ENCODE peak calls at places on chromosomes 3 and 15, in five cellular contexts. N is ovary, E is fibroblast of lung, B is transverse colon, R is PC-3. L is an unnamed sample.
A peak's percentile ranks its signal among the peaks of the same experiment; 100 is the strongest.

GRCh38 chr3:193732391-193732790 is 139.4 kb downstream of the OPA1 start:
- DNase-seq in B (no peak), E (peak; percentile 66), R (peak; percentile 90), N (no peak), L (no peak)

GRCh38 chr15:33211409-33211808 is 16.9 kb upstream of the FMN1 start:
- DNase-seq in N (no peak), R (no peak), B (peak; percentile 31), E (peak; percentile 44), L (no peak)

GRCh38 chr3:180680097-180680430 is 775 bp upstream of the CCDC39 start:
- DNase-seq in R (no peak), E (peak; percentile 49), N (peak; percentile 25), B (peak; percentile 8), L (peak; percentile 38)

GRCh38 chr15:21260966-21261395 is 179.3 kb downstream of the POTEB3 start:
- DNase-seq in E (no peak), B (no peak), R (peak; percentile 1), N (no peak), L (no peak)

GRCh38 chr3:177977381-177978158 is 558.7 kb upstream of the KCNMB2 start:
- DNase-seq in B (no peak), R (peak; percentile 83), E (peak; percentile 88), N (no peak), L (no peak)

GRCh38 chr15:80405554-80405850 is 1.3 kb downstream of the ARNT2 start:
- DNase-seq in E (no peak), R (no peak), N (no peak), B (no peak), L (no peak)

GRCh38 chr3:182389041-182389815 is 404.1 kb upstream of the ATP11B start:
- DNase-seq in B (no peak), R (peak; percentile 81), N (no peak), E (no peak), L (no peak)

GRCh38 chr15:39925112-39925830 is 5.2 kb upstream of the GPR176 start:
- DNase-seq in B (no peak), R (peak; percentile 68), E (peak; percentile 28), N (no peak), L (no peak)

GRCh38 chr3:155334215-155334896 is 40.9 kb upstream of the STRIT1 start:
- DNase-seq in B (no peak), E (no peak), N (no peak), R (no peak), L (no peak)

GRCh38 chr3:139388961-139389551 is 391 bp downstream of the COPB2 start:
- DNase-seq in R (no peak), E (no peak), B (no peak), N (no peak), L (peak; percentile 24)

GRCh38 chr3:196604548-196604947 is 34.9 kb upstream of the NRROS start:
- DNase-seq in N (no peak), B (peak; percentile 23), E (no peak), R (no peak), L (peak; percentile 48)

GRCh38 chr3:34298668-34299067 is 500.2 kb downstream of the PDCD6IP start:
- DNase-seq in R (no peak), E (no peak), N (no peak), B (no peak), L (no peak)

GRCh38 chr3:165504554-165504953 is 308.4 kb upstream of the SLITRK3 start:
- DNase-seq in B (no peak), E (no peak), N (no peak), R (no peak), L (no peak)

GRCh38 chr3:153291052-153291689 is 129.1 kb downstream of the RAP2B start:
- DNase-seq in E (peak; percentile 38), N (no peak), B (no peak), R (peak; percentile 69), L (peak; percentile 24)

GRCh38 chr3:116350119-116350733 is 95.1 kb downstream of the LSAMP start:
- DNase-seq in B (no peak), N (no peak), R (no peak), E (no peak), L (no peak)

GRCh38 chr3:37458162-37458895 is 283.9 kb upstream of the LRRFIP2 start:
- DNase-seq in E (no peak), N (peak; percentile 53), R (no peak), B (no peak), L (no peak)

GRCh38 chr3:123025642-123026521 is 1.7 kb downstream of the SEMA5B start:
- DNase-seq in R (no peak), N (peak; percentile 27), B (no peak), E (no peak), L (no peak)

GRCh38 chr15:90106522-90107117 is 4.4 kb upstream of the IDH2 start:
- DNase-seq in R (peak; percentile 75), B (no peak), E (no peak), N (no peak), L (no peak)

DNA sequence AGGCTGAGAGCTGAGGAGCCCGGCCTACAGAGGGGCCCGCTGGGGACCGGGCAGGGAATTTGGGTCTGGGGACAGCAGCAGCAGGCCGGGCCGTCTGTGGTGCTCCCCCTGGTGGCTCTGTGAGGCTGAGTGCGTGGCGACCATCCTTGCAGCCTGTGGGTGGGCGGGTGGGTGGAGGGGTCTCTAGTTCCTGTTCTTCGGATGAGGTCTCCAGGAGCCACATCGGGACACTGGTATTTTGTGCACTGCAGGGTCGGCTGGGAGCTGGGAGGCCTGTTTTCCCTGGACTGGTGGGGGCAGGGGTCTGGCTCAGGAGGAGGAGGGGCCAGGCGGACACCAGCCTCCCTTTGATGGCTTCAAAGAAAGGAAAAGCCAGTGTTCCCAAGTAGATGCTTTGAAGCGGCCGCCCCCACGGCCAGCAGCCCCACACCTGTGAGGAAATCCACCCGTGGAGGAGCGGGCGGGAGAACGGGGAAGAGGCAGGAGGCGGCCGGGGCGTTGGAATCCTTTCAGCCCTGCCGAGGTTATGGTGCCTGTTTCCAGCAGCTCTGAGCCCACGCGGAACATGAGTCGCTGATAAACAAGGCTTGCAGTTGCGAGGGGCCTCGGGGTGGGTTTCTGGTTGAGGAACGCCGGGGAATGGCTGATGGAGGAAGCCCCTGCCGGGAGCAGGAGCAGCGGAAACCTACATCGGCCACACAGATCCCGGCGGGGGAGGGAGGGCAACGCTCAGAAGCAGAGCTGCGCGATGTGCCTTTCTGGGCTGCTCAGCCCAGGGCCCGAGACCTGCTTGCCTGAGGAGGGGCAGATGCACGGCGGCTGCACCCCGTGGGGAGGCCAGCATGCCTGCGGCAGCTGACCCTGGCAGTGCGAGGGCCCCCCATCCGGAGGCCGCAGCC is 154.3 kb downstream of the NSMCE3 start:
- DNase-seq in N (no peak), B (no peak), R (no peak), E (peak; percentile 6), L (no peak)
- TF ChIP-seq CTCF in N (no peak), B (no peak), R (peak; percentile 29), E (no peak), L (no peak)

GRCh38 chr3:138097192-138097829 is 18.1 kb downstream of the DZIP1L start:
- DNase-seq in E (no peak), R (peak; percentile 33), B (no peak), N (no peak), L (no peak)
- TF ChIP-seq CTCF in E (peak; percentile 31), R (peak; percentile 62), B (no peak), N (no peak), L (no peak)

DNA sequence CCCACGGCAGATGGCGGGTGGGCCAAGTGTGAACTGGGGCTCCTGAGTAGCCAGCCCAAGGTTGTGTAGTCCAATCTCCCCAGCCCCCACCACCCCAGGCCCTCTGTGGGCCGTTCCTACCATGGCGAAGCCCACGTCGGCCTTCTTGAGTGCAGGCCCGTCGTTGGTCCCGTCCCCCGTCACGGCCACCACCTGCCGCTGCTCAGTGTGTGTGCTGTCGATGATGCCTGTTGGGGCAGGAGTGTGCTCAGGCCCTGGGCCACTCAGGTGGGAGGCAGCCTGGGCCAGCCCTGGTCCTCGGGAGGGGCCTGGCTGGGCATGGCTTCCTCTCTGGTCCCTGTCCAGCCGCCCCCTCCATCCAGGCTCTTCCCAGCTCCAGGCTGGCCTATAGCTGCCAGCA is 25.0 kb upstream of the SEC13 start:
- DNase-seq in E (no peak), R (no peak), N (no peak), B (no peak), L (no peak)
- TF ChIP-seq CTCF in E (no peak), R (no peak), N (no peak), B (no peak), L (no peak)

DNA sequence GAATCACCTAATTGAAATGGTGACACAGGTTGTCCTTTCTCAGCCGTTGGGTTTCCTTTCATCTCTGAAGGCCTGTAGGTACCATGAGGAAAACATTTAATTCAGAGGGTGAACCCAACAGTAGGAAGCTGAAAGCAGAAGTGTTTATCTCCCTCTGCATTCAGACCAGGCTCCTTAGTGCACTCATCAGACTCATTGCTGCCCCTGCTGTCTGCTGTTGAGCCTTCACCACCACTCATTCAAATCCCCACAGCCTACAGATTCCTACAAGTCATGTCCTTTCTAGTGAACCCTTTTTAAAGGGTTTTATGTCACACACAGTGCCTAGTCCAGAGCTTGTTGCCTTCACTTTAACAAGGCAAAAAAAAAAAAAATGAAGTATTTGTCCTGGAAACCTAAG is 13.4 kb downstream of the WDR48 start:
- DNase-seq in N (no peak), R (peak; percentile 47), B (peak; percentile 20), E (peak; percentile 13), L (peak; percentile 54)
- TF ChIP-seq CTCF in N (no peak), R (peak; percentile 59), B (peak; percentile 25), E (peak; percentile 51), L (peak; percentile 55)

GRCh38 chr15:60000113-60000823 is 3.8 kb upstream of the FOXB1 start:
- DNase-seq in B (no peak), N (no peak), E (no peak), R (no peak), L (peak; percentile 8)
- TF ChIP-seq CTCF in B (no peak), N (no peak), E (no peak), R (no peak), L (no peak)

L was measured in GM10248.